ENCODE peak calls at places on chromosomes 6 and 20, in four cellular contexts. D, R, C and G are unnamed samples.

GRCh38 chr6:137666202-137666774 is 172.1 kb upstream of the OLIG3 start:
- DNase-seq in C (no peak), D (no peak), R (no peak), G (no peak)

GRCh38 chr6:133341607-133342158 is 100.5 kb downstream of the EYA4 start:
- DNase-seq in C (no peak), D (peak; percentile 66), R (peak; percentile 52), G (no peak)

GRCh38 chr20:11716945-11717248 is 200.8 kb upstream of the BTBD3 start:
- DNase-seq in C (no peak), D (no peak), R (no peak), G (no peak)

GRCh38 chr6:136037246-136037884 is 185.9 kb downstream of the PDE7B start:
- DNase-seq in R (no peak), D (no peak), C (no peak), G (no peak)

GRCh38 chr20:44467289-44467883 is 8.3 kb upstream of the TTPAL start:
- DNase-seq in C (no peak), R (no peak), D (peak; percentile 48), G (peak; percentile 21)

GRCh38 chr6:140979642-140980091 is 1153.1 kb upstream of the GJE1 start:
- DNase-seq in C (no peak), R (no peak), D (no peak), G (no peak)

GRCh38 chr20:29873946-29874345 is 1383.5 kb upstream of the DEFB115 start:
- DNase-seq in C (no peak), R (no peak), D (no peak), G (peak; percentile 65)

GRCh38 chr20:19367591-19367990 is 155.1 kb downstream of the SLC24A3 start:
- DNase-seq in R (no peak), C (no peak), D (no peak), G (no peak)

GRCh38 chr6:20808439-20808838 is 274.2 kb downstream of the CDKAL1 start:
- DNase-seq in C (no peak), R (no peak), D (no peak), G (no peak)

GRCh38 chr6:3724451-3725144 is 26.9 kb downstream of the PXDC1 start:
- DNase-seq in R (no peak), C (peak; percentile 53), D (no peak), G (no peak)

GRCh38 chr6:170045563-170045960 is 245.3 kb downstream of the DLL1 start:
- DNase-seq in D (no peak), R (no peak), C (no peak), G (no peak)

DNA sequence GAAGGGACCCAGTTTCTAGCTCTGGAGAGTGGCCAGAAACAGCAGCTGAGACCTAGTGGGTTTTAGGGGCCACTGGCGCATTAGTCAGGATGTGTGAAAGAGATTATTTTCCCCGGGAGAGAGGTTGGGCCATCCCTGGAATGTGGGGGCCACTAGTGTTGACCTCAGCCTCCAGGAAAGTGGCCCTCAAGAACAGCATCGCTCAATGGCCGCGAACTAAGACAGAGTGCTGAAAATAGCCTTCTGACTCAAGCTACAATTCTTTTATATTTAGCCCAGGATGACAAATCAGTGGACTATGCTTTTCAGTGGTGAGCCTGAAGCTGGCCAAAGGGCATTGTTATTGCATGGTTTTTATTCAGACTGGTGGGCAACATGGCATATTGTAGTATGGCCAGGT is 210.4 kb upstream of the RNF24 start:
- DNase-seq in C (no peak), R (no peak), D (peak; percentile 43), G (no peak)
- TF ChIP-seq ELF4 in C (no peak), R (no peak), D (no peak), G (no peak)

DNA sequence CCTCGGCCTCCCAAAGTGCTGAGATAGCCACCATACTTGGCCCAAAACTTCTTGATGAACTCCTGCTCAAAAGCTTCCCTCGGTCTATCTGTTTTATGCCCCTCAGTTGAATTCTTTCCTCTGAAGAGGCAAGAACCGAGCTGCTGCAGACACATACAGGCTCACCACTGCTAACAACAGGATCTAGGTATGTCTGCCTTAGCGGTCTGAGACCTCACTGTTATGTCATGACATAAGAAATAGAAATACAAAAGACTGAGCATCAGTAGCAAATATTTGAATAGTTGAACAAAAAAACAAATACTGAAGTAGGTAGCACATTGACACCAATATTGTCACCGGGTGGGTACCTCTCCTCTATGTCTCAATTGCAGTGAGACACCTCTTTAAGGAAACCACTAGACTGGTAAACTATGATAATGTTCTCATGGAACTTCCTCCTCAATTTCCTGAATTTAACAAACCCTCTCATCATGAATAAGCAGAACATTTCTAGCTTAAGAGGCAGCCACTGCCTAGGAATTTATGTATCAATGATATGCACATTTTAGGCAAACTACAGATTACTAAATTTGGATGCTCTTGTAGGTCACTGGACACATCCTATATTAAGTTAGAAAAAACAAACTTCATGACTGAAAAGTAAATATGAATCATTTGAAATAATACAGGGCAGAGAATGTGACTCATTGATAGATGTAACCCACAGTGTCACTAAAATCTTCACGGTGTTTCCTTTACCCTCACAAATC is 9.4 kb upstream of the STXBP5 start:
- DNase-seq in C (peak; percentile 44), R (no peak), D (no peak), G (no peak)
- TF ChIP-seq ELF4 in C (no peak), R (no peak), D (no peak), G (no peak)

GRCh38 chr6:148105695-148106094 is 236.9 kb upstream of the SASH1 start:
- DNase-seq in R (no peak), C (no peak), D (no peak), G (no peak)

GRCh38 chr6:148107911-148108310 is 234.7 kb upstream of the SASH1 start:
- DNase-seq in C (no peak), D (no peak), R (no peak), G (no peak)

GRCh38 chr6:148109732-148110131 is 232.9 kb upstream of the SASH1 start:
- DNase-seq in R (no peak), C (no peak), D (no peak), G (no peak)

DNA sequence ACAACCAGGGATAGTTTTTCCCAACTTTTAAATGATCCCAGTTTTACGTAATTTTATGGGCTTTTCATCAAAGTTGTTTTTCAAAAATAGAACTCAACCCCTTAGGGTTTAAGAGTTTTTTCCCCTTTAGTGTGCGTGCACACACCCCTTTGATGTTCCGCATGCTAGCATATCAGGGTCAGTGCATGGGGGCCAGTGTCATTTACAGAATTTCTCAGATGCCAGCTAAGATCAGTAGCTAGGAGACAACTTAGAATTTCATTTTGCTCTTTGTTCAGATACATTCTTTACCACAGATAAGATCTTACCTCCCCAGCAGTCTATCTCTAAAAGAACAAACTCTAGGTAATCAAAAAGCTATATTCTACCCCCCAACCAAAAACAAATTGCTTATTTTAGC is 238.5 kb upstream of the SASH1 start:
- DNase-seq in C (no peak), R (no peak), D (peak; percentile 11), G (no peak)
- TF ChIP-seq ELF4 in C (no peak), R (no peak), D (no peak), G (no peak)

GRCh38 chr6:106279179-106279578 is 46.4 kb downstream of the ATG5 start:
- DNase-seq in C (no peak), D (no peak), R (no peak), G (no peak)
- TF ChIP-seq ELF4 in C (no peak), D (no peak), R (no peak), G (no peak)

GRCh38 chr6:109103942-109104341 is 8.6 kb downstream of the CEP57L1 start:
- DNase-seq in D (no peak), C (no peak), R (no peak), G (no peak)
- TF ChIP-seq ELF4 in D (no peak), C (no peak), R (no peak), G (no peak)

GRCh38 chr6:161890133-161890833 is 616.4 kb upstream of the AGPAT4 start:
- DNase-seq in R (no peak), C (no peak), D (no peak), G (no peak)
- TF ChIP-seq ELF4 in R (no peak), C (no peak), D (no peak), G (no peak)

DNA sequence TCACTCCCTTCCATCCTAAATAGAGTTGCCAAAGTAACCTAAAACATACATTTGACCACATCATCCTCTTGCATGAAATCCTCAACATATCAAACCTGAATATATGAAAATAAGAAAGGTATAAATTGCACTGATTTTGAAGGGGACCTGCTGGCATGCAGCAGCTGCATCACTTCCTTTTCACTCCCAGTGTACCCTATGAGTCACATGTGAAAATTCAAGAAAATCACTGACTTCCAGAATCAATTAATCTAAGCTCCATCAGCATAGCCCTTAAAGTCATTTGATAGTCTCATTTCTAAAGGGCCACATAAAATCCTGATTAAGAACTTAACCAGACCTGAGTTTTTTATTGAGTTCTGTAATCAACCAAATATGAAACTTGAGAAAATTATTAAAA is 24.3 kb downstream of the SNX14 start:
- DNase-seq in C (no peak), D (no peak), R (no peak), G (no peak)
- TF ChIP-seq ELF4 in C (no peak), D (no peak), R (no peak), G (no peak)